ENCODE peak calls at places on chromosomes 13 and 19, in six cellular contexts. F, E, M, R, H and X are unnamed samples.

GRCh38 chr19:22438011-22438410 is 15.9 kb upstream of the ZNF98 start:
- DNase-seq in F (no peak), E (no peak), M (no peak), R (no peak), H (no peak), X (no peak)

GRCh38 chr13:70171151-70171550 is 62.9 kb upstream of the KLHL1 start:
- DNase-seq in F (no peak), E (no peak), M (no peak), R (no peak), H (no peak), X (no peak)

GRCh38 chr19:35383536-35383935 is 12.7 kb downstream of the GPR42 start:
- DNase-seq in F (no peak), E (no peak), M (peak), R (no peak), H (no peak), X (no peak)

GRCh38 chr13:54890976-54891375 is 1862.4 kb downstream of the OLFM4 start:
- DNase-seq in F (no peak), E (no peak), M (no peak), R (no peak), H (no peak), X (no peak)

GRCh38 chr13:108974686-108975085 is 345.3 kb downstream of the MYO16 start:
- DNase-seq in F (no peak), E (no peak), M (no peak), R (no peak), H (no peak), X (no peak)

GRCh38 chr13:97627566-97627965 is 193.6 kb downstream of the RAP2A start:
- DNase-seq in F (no peak), E (no peak), M (no peak), R (no peak), H (no peak), X (peak)

GRCh38 chr19:36081385-36081784 is 26.7 kb downstream of the WDR62 start:
- DNase-seq in F (no peak), E (no peak), M (no peak), R (no peak), H (no peak), X (no peak)

GRCh38 chr19:36837525-36837901 is 674 bp downstream of the ZNF790 start:
- DNase-seq in F (no peak), E (no peak), M (no peak), R (no peak), H (no peak), X (no peak)

GRCh38 chr13:48496796-48497195 is 36.1 kb downstream of the RCBTB2 start:
- DNase-seq in F (no peak), E (no peak), M (no peak), R (no peak), H (no peak), X (no peak)

GRCh38 chr13:113929628-113930615 is 44.0 kb downstream of the C13orf46 start:
- DNase-seq in F (no peak), E (no peak), M (peak), R (no peak), H (no peak), X (no peak)

GRCh38 chr13:29679357-29680050 is 84.0 kb upstream of the SLC7A1 start:
- DNase-seq in F (no peak), E (peak), M (no peak), R (no peak), H (no peak), X (no peak)

GRCh38 chr19:342801-343421 is 1.7 kb downstream of the MIER2 start:
- DNase-seq in F (peak), E (peak), M (peak), R (peak), H (no peak), X (peak)

GRCh38 chr13:32261567-32261966 is 53.6 kb downstream of the ZAR1L start:
- DNase-seq in F (no peak), E (peak), M (peak), R (no peak), H (no peak), X (peak)

GRCh38 chr13:27954406-27954851 is 14.7 kb downstream of the CDX2 start:
- DNase-seq in F (no peak), E (peak), M (no peak), R (no peak), H (no peak), X (no peak)

GRCh38 chr19:4369109-4369887 is 25.9 kb downstream of the MPND start:
- DNase-seq in F (peak), E (no peak), M (peak), R (no peak), H (peak), X (no peak)

GRCh38 chr13:53131361-53131760 is 102.7 kb downstream of the OLFM4 start:
- DNase-seq in F (no peak), E (no peak), M (no peak), R (no peak), H (no peak), X (no peak)

GRCh38 chr19:33780746-33781145 is 15.9 kb upstream of the KCTD15 start:
- DNase-seq in F (no peak), E (no peak), M (no peak), R (no peak), H (no peak), X (no peak)

GRCh38 chr13:30744056-30744684 is 8.8 kb downstream of the ALOX5AP start:
- DNase-seq in F (peak), E (peak), M (no peak), R (peak), H (peak), X (peak)

GRCh38 chr19:7505682-7506384 is 10.1 kb upstream of the ZNF358 start:
- DNase-seq in F (no peak), E (no peak), M (no peak), R (no peak), H (no peak), X (peak)

GRCh38 chr19:54209748-54210494 is 9.3 kb downstream of the RPS9 start:
- DNase-seq in F (no peak), E (peak), M (peak), R (peak), H (peak), X (peak)
- TF ChIP-seq POLR2A in F (no peak), E (peak), M (no peak), R (no peak), H (peak), X (no peak)

DNA sequence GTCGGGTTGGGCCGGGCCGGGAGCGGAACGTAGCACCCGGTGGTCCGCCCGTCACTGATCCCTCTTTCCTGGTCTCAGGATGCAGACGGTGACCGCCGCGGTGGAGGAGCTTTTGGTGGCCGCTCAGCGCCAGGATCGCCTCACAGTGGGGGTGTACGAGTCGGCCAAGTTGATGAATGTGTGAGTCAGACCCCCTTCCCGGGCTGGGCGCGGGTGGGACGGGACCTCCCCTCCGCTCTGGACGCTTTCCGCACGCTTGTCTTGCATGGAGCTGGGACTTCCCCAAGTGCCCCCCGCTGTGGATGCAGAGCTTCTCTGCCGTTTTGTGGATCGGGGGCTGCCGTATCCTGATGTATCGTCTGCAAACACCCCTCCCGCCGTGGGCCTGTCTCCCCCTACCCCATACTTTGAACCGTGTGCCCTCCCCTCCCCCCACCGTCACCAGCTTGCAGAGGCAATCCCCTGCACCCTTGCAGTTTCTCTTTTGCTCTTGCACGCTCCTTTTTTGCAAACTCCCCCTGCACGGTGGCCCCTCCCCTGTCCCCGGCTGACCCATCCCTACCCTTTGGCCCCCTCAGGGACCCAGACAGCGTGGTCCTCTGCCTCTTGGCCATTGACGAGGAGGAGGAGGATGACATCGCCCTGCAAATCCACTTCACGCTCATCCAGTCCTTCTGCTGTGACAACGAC is 669 bp downstream of the GADD45B start:
- DNase-seq in F (no peak), E (peak), M (no peak), R (no peak), H (peak), X (no peak)
- TF ChIP-seq POLR2A in F (peak), E (no peak), M (no peak), R (no peak), H (no peak), X (no peak)

GRCh38 chr13:25977216-25977615 is 74.6 kb downstream of the SHISA2 start:
- DNase-seq in F (no peak), E (peak), M (no peak), R (no peak), H (no peak), X (no peak)
- TF ChIP-seq POLR2A in F (no peak), E (no peak), M (no peak), R (no peak), H (no peak), X (no peak)

GRCh38 chr19:13079542-13079986 is 23.1 kb downstream of the LYL1 start:
- DNase-seq in F (no peak), E (peak), M (no peak), R (no peak), H (no peak), X (no peak)
- TF ChIP-seq POLR2A in F (no peak), E (no peak), M (no peak), R (no peak), H (no peak), X (no peak)

GRCh38 chr19:41707871-41708371 is 505 bp upstream of the CEACAM5 start:
- DNase-seq in F (no peak), E (no peak), M (peak), R (no peak), H (no peak), X (no peak)

GRCh38 chr19:41714598-41714997 is 6.2 kb downstream of the CEACAM5 start:
- DNase-seq in F (no peak), E (no peak), M (peak), R (no peak), H (no peak), X (no peak)

GRCh38 chr19:41708481-41708880 is at the start of gene CEACAM5:
- DNase-seq in F (no peak), E (no peak), M (no peak), R (no peak), H (no peak), X (no peak)

GRCh38 chr19:41709951-41710645 is 1.7 kb downstream of the CEACAM5 start:
- DNase-seq in F (no peak), E (no peak), M (peak), R (no peak), H (no peak), X (no peak)

GRCh38 chr19:41711376-41712261 is 3.2 kb downstream of the CEACAM5 start:
- DNase-seq in F (no peak), E (no peak), M (peak), R (no peak), H (no peak), X (no peak)
- TF ChIP-seq POLR2A in F (no peak), E (no peak), M (no peak), R (no peak), H (no peak), X (no peak)

DNA sequence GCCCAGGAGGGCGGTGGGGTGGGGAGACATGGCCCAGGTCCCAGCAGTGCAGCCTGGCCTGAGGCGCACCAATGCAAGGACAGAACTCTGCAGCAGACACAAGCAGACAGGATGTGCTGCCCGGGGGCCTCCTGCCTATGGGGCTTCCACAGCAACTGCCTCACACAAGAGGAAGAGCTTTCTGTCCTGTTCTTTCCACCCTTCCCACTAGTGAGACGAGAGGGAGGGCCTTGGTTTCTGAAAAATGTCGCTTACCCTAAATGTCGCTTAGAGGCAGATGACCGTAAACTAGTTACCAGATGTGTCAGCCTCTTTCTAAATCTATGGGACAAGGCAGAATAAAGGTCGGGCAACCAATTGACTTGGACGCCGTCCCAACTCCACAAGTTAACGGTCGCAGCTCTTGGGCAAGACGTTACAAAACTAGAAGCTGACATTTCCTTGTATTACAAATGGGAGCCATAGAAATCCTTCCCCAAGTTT is at the start of gene LAIR1:
- DNase-seq in F (no peak), E (no peak), M (no peak), R (no peak), H (peak), X (no peak)
- TF ChIP-seq POLR2A in F (no peak), E (no peak), M (no peak), R (no peak), H (no peak), X (no peak)